ENCODE peak calls at places on chromosomes 1 and 21, in six cellular contexts. Z, T, V, I, L and H are unnamed samples.

GRCh38 chr1:228009828-228010775 is 3.3 kb downstream of the WNT3A start:
- DNase-seq in Z (no peak), T (peak; percentile 58), V (no peak), I (peak; percentile 67), L (peak; percentile 30), H (no peak)

GRCh38 chr1:201080135-201080534 is 32.1 kb downstream of the CACNA1S start:
- DNase-seq in Z (no peak), T (no peak), V (no peak), I (no peak), L (no peak), H (no peak)

GRCh38 chr1:23752909-23753308 is 9.6 kb downstream of the ELOA start:
- DNase-seq in Z (no peak), T (no peak), V (no peak), I (no peak), L (no peak), H (no peak)

GRCh38 chr1:74763714-74764301 is 30.9 kb downstream of the TYW3 start:
- DNase-seq in Z (no peak), T (no peak), V (no peak), I (no peak), L (no peak), H (no peak)

GRCh38 chr1:14970115-14970798 is 183.3 kb upstream of the TMEM51 start:
- DNase-seq in Z (no peak), T (peak; percentile 16), V (no peak), I (peak; percentile 97), L (no peak), H (no peak)

GRCh38 chr21:42538479-42539275 is 25.0 kb downstream of the SLC37A1 start:
- DNase-seq in Z (no peak), T (no peak), V (no peak), I (no peak), L (no peak), H (no peak)

GRCh38 chr1:204477036-204477740 is 17.4 kb downstream of the PIK3C2B start:
- DNase-seq in Z (no peak), T (no peak), V (no peak), I (no peak), L (no peak), H (no peak)

GRCh38 chr1:33424205-33424604 is 6.7 kb downstream of the PHC2 start:
- DNase-seq in Z (no peak), T (no peak), V (no peak), I (peak; percentile 31), L (no peak), H (no peak)

GRCh38 chr1:243623831-243624230 is 226.2 kb downstream of the AKT3 start:
- DNase-seq in Z (no peak), T (no peak), V (no peak), I (no peak), L (no peak), H (no peak)

GRCh38 chr1:1062364-1063163 is 11.5 kb downstream of the RNF223 start:
- DNase-seq in Z (no peak), T (no peak), V (no peak), I (peak; percentile 96), L (no peak), H (no peak)

GRCh38 chr1:209675567-209676154 is 449 bp downstream of the G0S2 start:
- DNase-seq in Z (no peak), T (no peak), V (no peak), I (peak; percentile 86), L (peak; percentile 76), H (no peak)

GRCh38 chr1:150931773-150932172 is 5.6 kb downstream of the SETDB1 start:
- DNase-seq in Z (no peak), T (no peak), V (no peak), I (no peak), L (no peak), H (no peak)

GRCh38 chr1:212937034-212937433 is 13.3 kb upstream of the VASH2 start:
- DNase-seq in Z (no peak), T (no peak), V (no peak), I (no peak), L (no peak), H (no peak)